ENCODE peak calls at places on chromosomes 7 and 10, in six cellular contexts. One of them, this sample, is unnamed.

GRCh38 chr10:34743804-34744203 is 71.3 kb downstream of the PARD3 start:
- DNase-seq in astrocyte of the spinal cord: peak; percentile 38
- DNase-seq in GM23338: no peak
- DNase-seq in dorsolateral prefrontal cortex: no peak
- DNase-seq in mammary epithelial cell: peak; percentile 93
- DNase-seq in colonic mucosa: no peak
- DNase-seq in this sample: no peak

GRCh38 chr7:103989200-103989784 is at the start of gene RELN:
- DNase-seq in astrocyte of the spinal cord: peak; percentile 40
- DNase-seq in GM23338: peak; percentile 69
- DNase-seq in dorsolateral prefrontal cortex: no peak
- DNase-seq in mammary epithelial cell: peak; percentile 28
- DNase-seq in colonic mucosa: no peak
- DNase-seq in this sample: no peak

GRCh38 chr7:94030634-94031033 is 26.5 kb upstream of the BET1 start:
- DNase-seq in astrocyte of the spinal cord: no peak
- DNase-seq in GM23338: no peak
- DNase-seq in dorsolateral prefrontal cortex: no peak
- DNase-seq in mammary epithelial cell: no peak
- DNase-seq in colonic mucosa: no peak
- DNase-seq in this sample: no peak

GRCh38 chr10:89556590-89556989 is 21.2 kb upstream of the SLC16A12 start:
- DNase-seq in astrocyte of the spinal cord: peak; percentile 52
- DNase-seq in GM23338: no peak
- DNase-seq in dorsolateral prefrontal cortex: no peak
- DNase-seq in mammary epithelial cell: no peak
- DNase-seq in colonic mucosa: no peak
- DNase-seq in this sample: no peak

GRCh38 chr7:17339139-17339538 is 40.7 kb downstream of the AHR start:
- DNase-seq in astrocyte of the spinal cord: no peak
- DNase-seq in GM23338: no peak
- DNase-seq in dorsolateral prefrontal cortex: no peak
- DNase-seq in mammary epithelial cell: no peak
- DNase-seq in colonic mucosa: no peak
- DNase-seq in this sample: no peak

GRCh38 chr7:158568974-158569857 is 18.4 kb downstream of the PTPRN2 start:
- DNase-seq in astrocyte of the spinal cord: no peak
- DNase-seq in GM23338: peak; percentile 50
- DNase-seq in dorsolateral prefrontal cortex: no peak
- DNase-seq in mammary epithelial cell: no peak
- DNase-seq in colonic mucosa: no peak
- DNase-seq in this sample: no peak

GRCh38 chr7:135447783-135448182 is 62.1 kb downstream of the CNOT4 start:
- DNase-seq in astrocyte of the spinal cord: no peak
- DNase-seq in GM23338: no peak
- DNase-seq in dorsolateral prefrontal cortex: no peak
- DNase-seq in mammary epithelial cell: no peak
- DNase-seq in colonic mucosa: no peak
- DNase-seq in this sample: no peak

GRCh38 chr10:33413093-33413442 is 78.6 kb upstream of the NRP1 start:
- DNase-seq in astrocyte of the spinal cord: peak; percentile 9
- DNase-seq in GM23338: no peak
- DNase-seq in dorsolateral prefrontal cortex: no peak
- DNase-seq in mammary epithelial cell: no peak
- DNase-seq in colonic mucosa: no peak
- DNase-seq in this sample: no peak

GRCh38 chr10:11016959-11017574 is 605 bp upstream of the CELF2 start:
- DNase-seq in astrocyte of the spinal cord: no peak
- DNase-seq in GM23338: no peak
- DNase-seq in dorsolateral prefrontal cortex: no peak
- DNase-seq in mammary epithelial cell: no peak
- DNase-seq in colonic mucosa: no peak
- DNase-seq in this sample: no peak

DNA sequence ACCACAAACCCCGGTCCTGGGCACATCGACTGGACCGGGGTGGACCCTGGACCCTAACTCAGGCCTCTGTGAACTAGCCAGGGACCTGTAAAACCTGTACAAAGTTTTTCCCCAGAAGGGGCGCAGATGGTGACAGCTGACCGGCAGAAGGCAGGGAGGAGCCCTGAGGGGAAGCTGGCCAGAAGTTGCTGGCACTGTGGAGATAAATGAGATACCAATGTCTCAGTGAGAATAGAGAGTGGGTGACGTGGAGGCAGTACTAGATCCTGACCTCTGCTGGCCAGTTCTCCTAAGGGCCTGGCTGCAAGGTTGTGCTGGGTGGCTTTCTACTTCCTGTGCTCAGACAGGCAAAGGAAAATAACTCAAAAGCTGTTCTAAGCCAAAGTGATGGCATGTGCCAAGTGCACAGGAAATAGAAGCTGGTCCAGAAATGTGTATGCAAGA is 10.6 kb upstream of the TSPAN14 start:
- DNase-seq in astrocyte of the spinal cord: no peak
- DNase-seq in GM23338: peak; percentile 37
- DNase-seq in dorsolateral prefrontal cortex: no peak
- DNase-seq in mammary epithelial cell: no peak
- DNase-seq in colonic mucosa: peak; percentile 32
- DNase-seq in this sample: no peak
- TF ChIP-seq CTCF in astrocyte of the spinal cord: peak; percentile 56
- TF ChIP-seq CTCF in GM23338: peak; percentile 64
- TF ChIP-seq CTCF in dorsolateral prefrontal cortex: no peak
- TF ChIP-seq CTCF in mammary epithelial cell: peak; percentile 37
- TF ChIP-seq CTCF in colonic mucosa: peak; percentile 32
- TF ChIP-seq CTCF in this sample: peak; percentile 6

GRCh38 chr10:27561362-27561761 is 57.3 kb downstream of the RAB18 start:
- DNase-seq in astrocyte of the spinal cord: no peak
- DNase-seq in GM23338: no peak
- DNase-seq in dorsolateral prefrontal cortex: no peak
- DNase-seq in mammary epithelial cell: no peak
- DNase-seq in colonic mucosa: no peak
- DNase-seq in this sample: no peak

GRCh38 chr10:27564381-27564780 is 60.3 kb downstream of the RAB18 start:
- DNase-seq in astrocyte of the spinal cord: no peak
- DNase-seq in GM23338: no peak
- DNase-seq in dorsolateral prefrontal cortex: no peak
- DNase-seq in mammary epithelial cell: no peak
- DNase-seq in colonic mucosa: no peak
- DNase-seq in this sample: no peak

GRCh38 chr10:27558612-27559020 is 54.5 kb downstream of the RAB18 start:
- DNase-seq in astrocyte of the spinal cord: peak; percentile 55
- DNase-seq in GM23338: peak; percentile 89
- DNase-seq in dorsolateral prefrontal cortex: no peak
- DNase-seq in mammary epithelial cell: peak; percentile 40
- DNase-seq in colonic mucosa: peak; percentile 69
- DNase-seq in this sample: peak; percentile 25
- TF ChIP-seq CTCF in astrocyte of the spinal cord: peak; percentile 74
- TF ChIP-seq CTCF in GM23338: peak; percentile 93
- TF ChIP-seq CTCF in dorsolateral prefrontal cortex: peak; percentile 71
- TF ChIP-seq CTCF in mammary epithelial cell: peak; percentile 74
- TF ChIP-seq CTCF in colonic mucosa: peak; percentile 59
- TF ChIP-seq CTCF in this sample: peak; percentile 74

DNA sequence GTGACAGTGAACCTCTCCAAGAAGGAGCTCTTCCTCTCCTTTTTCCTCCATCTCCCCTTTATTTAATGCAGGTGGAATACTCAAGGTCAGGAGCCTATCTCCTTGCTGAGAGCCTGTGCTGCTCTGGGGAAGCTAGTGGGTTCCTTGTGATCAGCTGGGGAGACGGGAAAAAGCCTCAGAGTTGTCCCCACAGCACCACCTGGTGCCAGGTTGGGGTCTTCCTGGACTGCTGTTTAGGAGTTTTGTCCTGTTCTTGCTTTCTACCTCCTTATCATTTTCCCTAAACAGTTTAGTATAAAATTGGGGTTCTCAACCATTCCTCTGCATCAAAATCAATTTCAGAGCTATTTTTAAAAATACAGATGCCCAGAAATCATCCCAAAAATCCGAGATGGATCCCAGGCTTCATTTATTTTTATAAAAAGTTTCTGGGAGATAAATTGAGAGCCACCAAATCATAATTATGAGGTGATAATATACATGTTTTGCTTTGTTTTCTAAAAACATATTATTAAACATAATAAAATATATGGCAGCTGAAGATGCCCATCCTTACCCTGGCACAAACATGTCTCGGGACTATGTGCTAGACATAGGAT is 44.3 kb downstream of the MACC1 start:
- DNase-seq in astrocyte of the spinal cord: peak; percentile 66
- DNase-seq in GM23338: peak; percentile 93
- DNase-seq in dorsolateral prefrontal cortex: no peak
- DNase-seq in mammary epithelial cell: peak; percentile 41
- DNase-seq in colonic mucosa: peak; percentile 52
- DNase-seq in this sample: peak; percentile 30
- TF ChIP-seq CTCF in astrocyte of the spinal cord: peak; percentile 75
- TF ChIP-seq CTCF in GM23338: peak; percentile 92
- TF ChIP-seq CTCF in dorsolateral prefrontal cortex: peak; percentile 43
- TF ChIP-seq CTCF in mammary epithelial cell: peak; percentile 70
- TF ChIP-seq CTCF in colonic mucosa: no peak
- TF ChIP-seq CTCF in this sample: peak; percentile 82

GRCh38 chr7:108525985-108526767 is at the start of gene PNPLA8:
- DNase-seq in astrocyte of the spinal cord: peak; percentile 100
- DNase-seq in GM23338: peak; percentile 100
- DNase-seq in dorsolateral prefrontal cortex: peak; percentile 100
- DNase-seq in mammary epithelial cell: peak; percentile 100
- DNase-seq in colonic mucosa: peak; percentile 100
- DNase-seq in this sample: peak; percentile 48
- TF ChIP-seq CTCF in astrocyte of the spinal cord: no peak
- TF ChIP-seq CTCF in GM23338: no peak
- TF ChIP-seq CTCF in dorsolateral prefrontal cortex: no peak
- TF ChIP-seq CTCF in mammary epithelial cell: no peak
- TF ChIP-seq CTCF in colonic mucosa: no peak
- TF ChIP-seq CTCF in this sample: no peak

GRCh38 chr10:50624866-50625491 is 1.2 kb upstream of the SGMS1 start:
- DNase-seq in astrocyte of the spinal cord: peak; percentile 70
- DNase-seq in GM23338: peak; percentile 84
- DNase-seq in dorsolateral prefrontal cortex: peak; percentile 69
- DNase-seq in mammary epithelial cell: peak; percentile 58
- DNase-seq in colonic mucosa: peak; percentile 85
- DNase-seq in this sample: peak; percentile 50

GRCh38 chr10:50624154-50624865 is 554 bp upstream of the SGMS1 start:
- DNase-seq in astrocyte of the spinal cord: peak; percentile 98
- DNase-seq in GM23338: peak; percentile 97
- DNase-seq in dorsolateral prefrontal cortex: peak; percentile 89
- DNase-seq in mammary epithelial cell: peak; percentile 96
- DNase-seq in colonic mucosa: peak; percentile 93
- DNase-seq in this sample: peak; percentile 57

GRCh38 chr10:50621981-50622496 is 1.7 kb downstream of the SGMS1 start:
- DNase-seq in astrocyte of the spinal cord: peak; percentile 94
- DNase-seq in GM23338: peak; percentile 64
- DNase-seq in dorsolateral prefrontal cortex: peak; percentile 89
- DNase-seq in mammary epithelial cell: peak; percentile 96
- DNase-seq in colonic mucosa: peak; percentile 96
- DNase-seq in this sample: no peak

GRCh38 chr10:50622497-50623298 is 1.1 kb downstream of the SGMS1 start:
- DNase-seq in astrocyte of the spinal cord: peak; percentile 52
- DNase-seq in GM23338: peak; percentile 42
- DNase-seq in dorsolateral prefrontal cortex: no peak
- DNase-seq in mammary epithelial cell: no peak
- DNase-seq in colonic mucosa: peak; percentile 63
- DNase-seq in this sample: no peak

DNA sequence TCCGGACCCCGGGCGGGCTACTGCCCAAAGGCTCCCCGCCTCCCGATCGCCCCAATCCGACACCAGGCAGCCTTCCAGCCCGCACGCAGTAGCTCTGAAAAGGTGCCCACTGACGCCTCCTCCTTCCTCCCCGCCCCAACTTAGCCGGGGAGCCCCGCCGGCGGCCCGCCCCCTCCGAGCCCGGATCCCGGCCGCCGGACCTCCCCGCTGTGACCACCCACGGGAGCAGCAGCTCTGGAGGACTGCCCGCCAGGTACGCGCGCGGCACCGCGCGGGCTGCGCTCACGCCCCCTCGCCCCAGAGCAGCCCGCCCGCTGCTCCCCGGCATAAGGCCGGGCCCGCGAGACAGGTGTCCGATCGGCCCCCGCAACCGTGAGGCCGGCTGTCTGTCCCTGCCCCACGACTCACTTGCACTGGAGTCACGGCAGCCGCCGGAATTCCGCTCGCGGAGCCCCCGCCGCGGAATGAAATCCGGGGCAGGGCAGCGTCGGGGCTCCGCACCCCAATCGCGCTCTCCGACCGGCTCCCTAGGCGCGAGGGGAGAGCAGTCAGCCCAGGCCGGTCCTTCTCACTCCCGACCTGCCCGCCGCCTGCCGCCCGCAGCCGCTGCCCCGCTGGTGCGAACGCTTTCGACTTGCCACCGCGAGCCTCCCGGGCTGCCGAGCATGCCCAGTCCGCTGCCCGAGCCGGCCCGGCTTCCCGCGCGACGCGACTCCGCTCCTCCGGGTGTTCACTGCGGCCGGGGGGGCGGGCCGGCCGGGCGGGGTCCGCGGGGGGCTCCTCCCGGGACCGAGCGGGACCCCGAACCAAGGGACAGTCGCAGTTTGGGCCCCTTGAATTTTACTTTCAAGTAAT is at the start of gene SGMS1:
- DNase-seq in astrocyte of the spinal cord: peak; percentile 90
- DNase-seq in GM23338: peak; percentile 83
- DNase-seq in dorsolateral prefrontal cortex: peak; percentile 76
- DNase-seq in mammary epithelial cell: peak; percentile 86
- DNase-seq in colonic mucosa: peak; percentile 86
- DNase-seq in this sample: peak; percentile 74
- TF ChIP-seq CTCF in astrocyte of the spinal cord: no peak
- TF ChIP-seq CTCF in GM23338: no peak
- TF ChIP-seq CTCF in dorsolateral prefrontal cortex: no peak
- TF ChIP-seq CTCF in mammary epithelial cell: no peak
- TF ChIP-seq CTCF in colonic mucosa: no peak
- TF ChIP-seq CTCF in this sample: no peak

GRCh38 chr10:118628397-118628796 is 32.9 kb upstream of the PRLHR start:
- DNase-seq in astrocyte of the spinal cord: no peak
- DNase-seq in GM23338: no peak
- DNase-seq in dorsolateral prefrontal cortex: no peak
- DNase-seq in mammary epithelial cell: no peak
- DNase-seq in colonic mucosa: no peak
- DNase-seq in this sample: no peak

GRCh38 chr10:118625504-118625903 is 30.1 kb upstream of the PRLHR start:
- DNase-seq in astrocyte of the spinal cord: no peak
- DNase-seq in GM23338: no peak
- DNase-seq in dorsolateral prefrontal cortex: no peak
- DNase-seq in mammary epithelial cell: no peak
- DNase-seq in colonic mucosa: no peak
- DNase-seq in this sample: no peak

GRCh38 chr10:118629211-118629610 is 33.8 kb upstream of the PRLHR start:
- DNase-seq in astrocyte of the spinal cord: no peak
- DNase-seq in GM23338: no peak
- DNase-seq in dorsolateral prefrontal cortex: no peak
- DNase-seq in mammary epithelial cell: no peak
- DNase-seq in colonic mucosa: no peak
- DNase-seq in this sample: no peak

GRCh38 chr10:118624747-118625146 is 29.3 kb upstream of the PRLHR start:
- DNase-seq in astrocyte of the spinal cord: no peak
- DNase-seq in GM23338: no peak
- DNase-seq in dorsolateral prefrontal cortex: no peak
- DNase-seq in mammary epithelial cell: no peak
- DNase-seq in colonic mucosa: no peak
- DNase-seq in this sample: no peak

DNA sequence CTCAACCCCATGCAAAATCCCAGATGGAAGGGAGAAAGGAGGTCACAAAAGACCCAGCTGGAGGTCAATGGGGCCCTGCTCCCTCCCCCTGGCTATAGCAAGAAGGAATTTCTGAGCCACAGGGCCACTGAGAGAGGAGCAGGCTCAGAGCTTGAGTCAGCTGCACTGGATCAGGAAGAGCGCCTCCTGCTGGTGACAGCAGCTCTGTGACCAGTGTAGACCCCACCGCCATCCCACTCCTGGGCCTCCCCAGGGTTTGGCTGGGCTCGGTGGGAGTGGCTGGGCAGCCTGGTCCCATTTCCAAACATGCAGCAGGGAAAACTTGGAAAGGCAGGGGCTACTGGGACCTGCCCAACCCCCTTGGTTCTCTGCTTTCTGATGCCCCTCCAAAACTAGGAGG is 31.5 kb upstream of the PRLHR start:
- DNase-seq in astrocyte of the spinal cord: no peak
- DNase-seq in GM23338: peak; percentile 51
- DNase-seq in dorsolateral prefrontal cortex: no peak
- DNase-seq in mammary epithelial cell: no peak
- DNase-seq in colonic mucosa: no peak
- DNase-seq in this sample: no peak
- TF ChIP-seq CTCF in astrocyte of the spinal cord: no peak
- TF ChIP-seq CTCF in GM23338: peak; percentile 63
- TF ChIP-seq CTCF in dorsolateral prefrontal cortex: no peak
- TF ChIP-seq CTCF in mammary epithelial cell: no peak
- TF ChIP-seq CTCF in colonic mucosa: no peak
- TF ChIP-seq CTCF in this sample: no peak

This sample was measured in D721Med.